ENCODE peak calls at places on chromosomes 6 and 20, in seven cellular contexts. K is stimulated activated CD4-positive, alpha-beta T cell treated with anti-CD3 and anti-CD28 coated beads, Interleukin-4, amount 100 ng/mL, for 1 hour; S is dorsolateral prefrontal cortex; C is pons; H is GF-D8; F is NCI-H1694 treated with DMSO at 0.1 percent for 48 hours; E is right lobe of liver. U is an unnamed sample.
A peak's percentile ranks its signal among the peaks of the same experiment; 100 is the strongest.

GRCh38 chr6:91083226-91083625 is 496.4 kb upstream of the MAP3K7 start:
- DNase-seq in C (no peak), S (no peak), K (no peak), F (peak; percentile 25), E (no peak), H (no peak), U (no peak)

GRCh38 chr20:62545271-62545670 is 69.5 kb upstream of the GATA5 start:
- DNase-seq in F (no peak), S (no peak), E (no peak), H (no peak), K (no peak), C (no peak), U (no peak)

GRCh38 chr20:3032624-3033023 is 10.8 kb upstream of the GNRH2 start:
- DNase-seq in K (no peak), H (no peak), E (no peak), C (peak; percentile 30), S (no peak), F (no peak), U (no peak)

GRCh38 chr6:11236351-11236750 is 3.9 kb upstream of the NEDD9 start:
- DNase-seq in F (no peak), S (no peak), C (no peak), H (no peak), K (peak; percentile 22), E (no peak), U (peak; percentile 70)

GRCh38 chr6:110125361-110125760 is 54.1 kb downstream of the WASF1 start:
- DNase-seq in E (no peak), H (no peak), F (no peak), C (no peak), K (no peak), S (no peak), U (no peak)

GRCh38 chr6:70592391-70593117 is 25.8 kb downstream of the SDHAF4 start:
- DNase-seq in K (no peak), F (no peak), E (no peak), C (no peak), H (no peak), S (no peak), U (no peak)

GRCh38 chr6:52749546-52750152 is 13.6 kb downstream of the GSTA2 start:
- DNase-seq in H (no peak), F (no peak), K (no peak), S (no peak), E (no peak), C (no peak), U (no peak)

GRCh38 chr20:35271904-35272303 is 6.0 kb downstream of the MMP24OS start:
- DNase-seq in S (no peak), K (no peak), E (no peak), F (no peak), H (no peak), C (no peak), U (no peak)

GRCh38 chr6:113644861-113645575 is 212.1 kb upstream of the MARCKS start:
- DNase-seq in S (no peak), E (no peak), C (no peak), K (no peak), H (no peak), F (no peak), U (no peak)

GRCh38 chr20:55067158-55067825 is 591.9 kb downstream of the DOK5 start:
- DNase-seq in E (no peak), H (no peak), C (no peak), F (no peak), K (no peak), S (no peak), U (no peak)